ENCODE peak calls at places on chromosomes 7 and 10, in six cellular contexts. Y is osteoblast, K is A549, B is PC-9, A is neural progenitor cell, T is IMR-90. V is an unnamed sample.

GRCh38 chr10:122239578-122240257 is 31.4 kb upstream of the BTBD16 start:
- DNase-seq in T (peak; percentile 54), K (no peak), Y (peak; percentile 93), B (no peak), A (no peak), V (no peak)

GRCh38 chr10:84306751-84307384 is 21.5 kb upstream of the CCSER2 start:
- DNase-seq in A (no peak), T (no peak), K (no peak), Y (no peak), B (no peak), V (no peak)

GRCh38 chr10:11242443-11243386 is 225.0 kb downstream of the CELF2 start:
- DNase-seq in K (no peak), A (no peak), B (no peak), T (peak; percentile 62), Y (no peak), V (peak; percentile 37)

GRCh38 chr7:145478551-145478950 is 638.0 kb upstream of the CNTNAP2 start:
- DNase-seq in A (no peak), B (no peak), K (no peak), T (no peak), Y (no peak), V (no peak)

GRCh38 chr10:72270607-72271281 is 3.0 kb upstream of the DDIT4 start:
- DNase-seq in A (no peak), K (no peak), B (no peak), T (no peak), Y (no peak), V (no peak)

GRCh38 chr7:105830405-105831218 is 45.8 kb downstream of the ATXN7L1 start:
- DNase-seq in Y (peak; percentile 88), B (peak; percentile 97), T (peak; percentile 98), K (peak; percentile 91), A (no peak), V (no peak)

GRCh38 chr7:12929416-12930140 is 242.1 kb downstream of the ARL4A start:
- DNase-seq in Y (no peak), B (no peak), T (no peak), K (no peak), A (no peak), V (no peak)

GRCh38 chr7:12436896-12437535 is 33.4 kb upstream of the VWDE start:
- DNase-seq in A (peak; percentile 64), Y (no peak), K (peak; percentile 20), T (peak; percentile 68), B (no peak), V (no peak)

GRCh38 chr10:110458583-110458920 is 39.2 kb upstream of the DUSP5 start:
- DNase-seq in B (no peak), A (no peak), K (no peak), T (no peak), Y (no peak), V (no peak)

GRCh38 chr10:12638103-12638502 is 288.8 kb downstream of the CAMK1D start:
- DNase-seq in K (peak; percentile 51), Y (peak; percentile 3), A (peak; percentile 44), T (peak; percentile 31), B (no peak), V (peak; percentile 90)

GRCh38 chr7:127153315-127153714 is 99.4 kb downstream of the GRM8 start:
- DNase-seq in B (no peak), Y (no peak), T (no peak), A (no peak), K (no peak), V (no peak)

GRCh38 chr7:152859781-152860191 is 100.2 kb downstream of the ACTR3B start:
- DNase-seq in B (no peak), K (peak; percentile 49), A (peak; percentile 28), T (no peak), Y (no peak), V (no peak)

GRCh38 chr10:30770229-30770628 is 140.7 kb upstream of the LYZL2 start:
- DNase-seq in B (no peak), Y (no peak), A (no peak), K (no peak), T (no peak), V (no peak)

GRCh38 chr7:129947701-129948100 is 5.1 kb downstream of the UBE2H start:
- DNase-seq in Y (no peak), B (no peak), A (no peak), T (no peak), K (no peak), V (no peak)

GRCh38 chr7:128210590-128211570 is 30.2 kb upstream of the LEP start:
- DNase-seq in B (no peak), A (no peak), Y (no peak), K (no peak), T (no peak), V (no peak)

GRCh38 chr7:50348469-50349162 is 44.1 kb downstream of the IKZF1 start:
- DNase-seq in A (no peak), B (no peak), K (no peak), Y (no peak), T (no peak), V (no peak)

GRCh38 chr7:50349963-50350944 is 45.7 kb downstream of the IKZF1 start:
- DNase-seq in B (no peak), T (no peak), A (no peak), K (no peak), Y (no peak), V (peak; percentile 59)

GRCh38 chr7:50349399-50349798 is 44.9 kb downstream of the IKZF1 start:
- DNase-seq in B (no peak), A (no peak), Y (no peak), K (no peak), T (no peak), V (no peak)

GRCh38 chr7:50346548-50347497 is 42.3 kb downstream of the IKZF1 start:
- DNase-seq in Y (no peak), T (no peak), B (no peak), K (no peak), A (no peak), V (no peak)

DNA sequence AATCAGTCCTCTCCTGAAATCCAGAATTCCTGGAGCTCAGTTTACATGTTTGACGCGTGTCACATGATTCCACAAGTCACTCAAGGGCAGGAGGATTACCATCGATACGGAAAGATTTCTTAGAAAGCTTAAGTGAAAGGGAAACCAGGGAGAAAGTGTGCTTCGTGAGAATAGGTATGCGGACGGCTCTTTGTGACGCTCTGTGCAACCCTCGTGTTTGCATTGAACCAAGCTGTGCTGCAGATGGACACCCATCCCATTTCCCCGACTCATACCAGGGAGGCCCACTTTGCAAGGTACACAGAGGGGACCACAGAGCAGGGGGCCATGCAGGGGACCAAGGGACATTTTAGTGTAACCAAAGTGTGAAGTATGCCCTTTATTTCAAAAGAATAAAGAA is 43.2 kb downstream of the IKZF1 start:
- DNase-seq in A (no peak), T (no peak), K (no peak), B (no peak), Y (no peak), V (no peak)
- H3K4me2 ChIP-seq in A (no peak overlapping the region), T (no peak overlapping the region), K (no peak overlapping the region), B (no peak overlapping the region), Y (no peak overlapping the region), V (no peak overlapping the region)

DNA sequence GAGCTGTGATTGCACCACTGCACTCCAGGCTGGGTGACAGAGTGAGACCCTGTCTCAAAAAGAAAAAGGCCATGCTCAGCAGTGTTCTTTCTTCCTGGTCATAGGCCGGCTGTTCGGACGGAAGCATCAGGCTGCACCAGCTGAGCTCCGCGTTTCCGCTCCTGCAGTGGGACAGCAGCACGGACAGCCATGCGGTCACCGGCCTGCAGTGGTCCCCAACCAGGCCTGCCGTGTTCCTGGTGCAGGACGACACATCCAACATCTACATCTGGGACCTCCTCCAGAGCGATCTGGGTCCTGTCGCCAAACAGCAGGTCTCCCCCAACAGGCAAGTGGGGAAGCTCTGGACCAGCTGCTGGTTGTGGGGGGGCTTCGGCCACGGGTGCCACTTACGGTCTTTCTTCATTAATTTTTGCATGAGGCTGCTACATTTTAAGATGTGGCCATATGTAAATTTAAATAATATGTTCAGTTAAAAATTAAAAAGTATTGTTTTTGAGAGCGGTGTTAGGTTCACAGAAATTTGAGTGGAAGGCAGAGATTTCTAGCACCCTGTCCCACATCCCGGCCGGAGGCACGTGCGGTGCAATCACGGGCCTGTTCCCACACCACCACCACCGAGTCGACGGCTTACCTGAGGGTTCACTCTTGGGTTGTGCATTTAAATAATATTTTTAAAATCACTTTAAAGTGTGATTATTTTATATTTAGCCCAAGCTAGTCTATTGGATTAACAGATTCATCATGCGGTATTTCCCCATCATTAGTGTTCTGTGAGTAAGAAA is 85.7 kb downstream of the DYNC2I1 start:
- DNase-seq in Y (peak; percentile 3), T (no peak), A (no peak), B (no peak), K (no peak), V (no peak)
- H3K4me2 ChIP-seq in Y (no peak overlapping the region), T (no peak overlapping the region), A (no peak overlapping the region), B (no peak overlapping the region), K (no peak overlapping the region), V (no peak overlapping the region)

GRCh38 chr7:107594961-107595737 is 15.1 kb downstream of the BCAP29 start:
- DNase-seq in Y (no peak), T (peak; percentile 94), B (peak; percentile 97), K (peak; percentile 22), A (no peak), V (no peak)

GRCh38 chr7:107597582-107597916 is 17.5 kb downstream of the BCAP29 start:
- DNase-seq in K (no peak), B (no peak), T (no peak), A (no peak), Y (no peak), V (no peak)

GRCh38 chr7:107599262-107599661 is 19.2 kb downstream of the BCAP29 start:
- DNase-seq in A (no peak), Y (no peak), B (no peak), T (no peak), K (no peak), V (no peak)

GRCh38 chr7:107597953-107598352 is 17.9 kb downstream of the BCAP29 start:
- DNase-seq in A (no peak), T (no peak), K (no peak), B (no peak), Y (no peak), V (no peak)

DNA sequence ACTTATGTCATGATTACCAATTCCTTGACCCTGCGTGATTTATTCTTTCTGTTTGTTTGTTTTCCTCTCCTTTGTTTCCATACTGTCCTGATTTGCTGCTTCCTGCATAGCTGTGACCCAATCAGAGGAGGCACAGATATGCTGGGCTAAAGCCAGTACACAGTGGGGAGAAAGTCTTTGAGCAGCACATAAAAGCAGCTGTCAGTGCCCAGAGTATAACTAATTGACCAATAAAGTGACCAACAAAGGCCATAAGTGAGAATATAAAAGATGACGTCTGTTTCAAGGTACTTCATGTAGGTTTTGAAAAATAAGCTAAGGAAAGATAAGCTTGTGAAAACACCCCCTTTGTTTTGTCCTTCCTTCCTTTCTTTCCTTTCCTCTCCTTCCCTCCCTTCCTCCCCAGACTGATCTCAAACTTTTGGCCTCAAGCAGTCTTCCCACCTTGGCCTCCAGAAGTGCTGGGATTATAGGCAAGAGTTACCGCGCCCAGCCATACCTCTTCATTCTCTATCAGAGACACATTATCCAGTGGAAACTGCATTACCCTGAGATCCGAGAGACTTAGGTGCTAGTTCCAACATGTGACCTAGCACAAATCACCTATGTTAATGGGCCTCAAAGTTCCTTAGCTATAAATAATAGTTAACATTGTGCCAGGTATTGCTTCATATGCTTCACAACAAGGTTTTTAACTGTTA is 17.0 kb downstream of the BCAP29 start:
- DNase-seq in Y (no peak), T (no peak), K (no peak), B (no peak), A (no peak), V (no peak)
- H3K4me2 ChIP-seq in Y (no peak overlapping the region), T (no peak overlapping the region), K (no peak overlapping the region), B (no peak overlapping the region), A (no peak overlapping the region), V (no peak overlapping the region)

DNA sequence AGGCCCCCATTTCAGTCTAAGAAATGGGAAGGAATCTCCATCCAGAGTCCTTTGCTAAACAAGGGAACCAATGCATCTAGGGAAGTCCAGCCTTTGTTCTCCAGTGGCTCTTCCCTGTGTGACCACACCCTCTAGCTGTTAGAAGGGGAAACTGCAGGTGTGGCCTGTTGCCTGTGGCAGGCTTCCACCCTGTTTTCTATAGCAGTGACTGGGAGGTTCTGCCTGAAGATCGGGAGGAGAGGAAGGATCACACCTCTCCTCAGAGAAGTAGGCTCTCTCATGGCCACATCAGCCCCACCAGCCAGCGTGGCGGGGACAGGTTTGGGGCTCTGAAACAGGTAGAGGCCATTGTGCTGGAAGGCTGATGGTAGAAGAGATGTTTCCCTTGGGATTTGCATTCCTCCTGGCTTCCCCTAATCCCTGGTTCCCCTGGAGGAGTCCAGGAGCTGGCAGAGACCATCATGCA is 47.7 kb upstream of the TRIM8 start:
- DNase-seq in Y (peak; percentile 90), K (peak; percentile 66), B (peak; percentile 49), T (peak; percentile 62), A (peak; percentile 85), V (peak; percentile 36)
- H3K4me2 ChIP-seq in Y (no peak overlapping the region), K (no peak overlapping the region), B (no peak overlapping the region), T (no peak overlapping the region), A (no peak overlapping the region), V (no peak overlapping the region)

V was measured in DND-41.